ENCODE peak calls at places on chromosomes 5 and 9, in ten cellular contexts. One of them, this sample, is unnamed.

GRCh38 chr9:104240890-104241289 is 146.8 kb downstream of the SMC2 start:
- ATAC-seq in activated T-cell treated with anti-CD3 and anti-CD28 coated beads, Interleukin-2, amount 50 U/mL, for 4 hours: no peak
- ATAC-seq in right lobe of liver: no peak
- ATAC-seq in Right ventricle myocardium inferior: no peak
- ATAC-seq in gastrocnemius medialis: no peak
- ATAC-seq in mucosa of descending colon: no peak
- ATAC-seq in memory B cell: no peak
- ATAC-seq in CD8-positive, alpha-beta T cell: no peak
- ATAC-seq in left cardiac atrium: no peak
- ATAC-seq in upper lobe of left lung: no peak
- ATAC-seq in this sample: no peak

GRCh38 chr9:93319992-93320490 is 131.4 kb upstream of the FAM120A start:
- ATAC-seq in activated T-cell treated with anti-CD3 and anti-CD28 coated beads, Interleukin-2, amount 50 U/mL, for 4 hours: no peak
- ATAC-seq in mucosa of descending colon: no peak
- ATAC-seq in upper lobe of left lung: no peak
- ATAC-seq in gastrocnemius medialis: no peak
- ATAC-seq in right lobe of liver: no peak
- ATAC-seq in Right ventricle myocardium inferior: no peak
- ATAC-seq in memory B cell: no peak
- ATAC-seq in left cardiac atrium: peak; percentile 32
- ATAC-seq in CD8-positive, alpha-beta T cell: no peak
- ATAC-seq in this sample: no peak

GRCh38 chr9:123290764-123291163 is 22.4 kb upstream of the STRBP start:
- ATAC-seq in mucosa of descending colon: no peak
- ATAC-seq in left cardiac atrium: no peak
- ATAC-seq in right lobe of liver: no peak
- ATAC-seq in Right ventricle myocardium inferior: no peak
- ATAC-seq in activated T-cell treated with anti-CD3 and anti-CD28 coated beads, Interleukin-2, amount 50 U/mL, for 4 hours: no peak
- ATAC-seq in upper lobe of left lung: no peak
- ATAC-seq in CD8-positive, alpha-beta T cell: no peak
- ATAC-seq in memory B cell: no peak
- ATAC-seq in gastrocnemius medialis: no peak
- ATAC-seq in this sample: no peak

GRCh38 chr9:137429974-137430722 is 7.0 kb downstream of the NOXA1 start:
- ATAC-seq in activated T-cell treated with anti-CD3 and anti-CD28 coated beads, Interleukin-2, amount 50 U/mL, for 4 hours: no peak
- ATAC-seq in gastrocnemius medialis: no peak
- ATAC-seq in CD8-positive, alpha-beta T cell: no peak
- ATAC-seq in right lobe of liver: no peak
- ATAC-seq in Right ventricle myocardium inferior: no peak
- ATAC-seq in memory B cell: peak; percentile 72
- ATAC-seq in left cardiac atrium: no peak
- ATAC-seq in upper lobe of left lung: no peak
- ATAC-seq in mucosa of descending colon: peak; percentile 69
- ATAC-seq in this sample: no peak

GRCh38 chr9:136587944-136588662 is 42.3 kb upstream of the NOTCH1 start:
- ATAC-seq in mucosa of descending colon: peak; percentile 6
- ATAC-seq in left cardiac atrium: no peak
- ATAC-seq in activated T-cell treated with anti-CD3 and anti-CD28 coated beads, Interleukin-2, amount 50 U/mL, for 4 hours: no peak
- ATAC-seq in gastrocnemius medialis: no peak
- ATAC-seq in memory B cell: no peak
- ATAC-seq in right lobe of liver: no peak
- ATAC-seq in Right ventricle myocardium inferior: no peak
- ATAC-seq in CD8-positive, alpha-beta T cell: peak; percentile 48
- ATAC-seq in upper lobe of left lung: no peak
- ATAC-seq in this sample: no peak

GRCh38 chr5:14676320-14676719 is 11.8 kb downstream of the OTULIN start:
- ATAC-seq in left cardiac atrium: peak; percentile 23
- ATAC-seq in right lobe of liver: peak; percentile 58
- ATAC-seq in mucosa of descending colon: peak; percentile 69
- ATAC-seq in memory B cell: peak; percentile 26
- ATAC-seq in upper lobe of left lung: peak; percentile 59
- ATAC-seq in gastrocnemius medialis: no peak
- ATAC-seq in activated T-cell treated with anti-CD3 and anti-CD28 coated beads, Interleukin-2, amount 50 U/mL, for 4 hours: peak; percentile 45
- ATAC-seq in Right ventricle myocardium inferior: peak; percentile 43
- ATAC-seq in CD8-positive, alpha-beta T cell: peak; percentile 48
- ATAC-seq in this sample: peak; percentile 78

GRCh38 chr5:40204157-40204556 is 475.6 kb upstream of the PTGER4 start:
- ATAC-seq in mucosa of descending colon: no peak
- ATAC-seq in Right ventricle myocardium inferior: no peak
- ATAC-seq in activated T-cell treated with anti-CD3 and anti-CD28 coated beads, Interleukin-2, amount 50 U/mL, for 4 hours: no peak
- ATAC-seq in gastrocnemius medialis: peak; percentile 39
- ATAC-seq in memory B cell: no peak
- ATAC-seq in CD8-positive, alpha-beta T cell: no peak
- ATAC-seq in upper lobe of left lung: no peak
- ATAC-seq in right lobe of liver: peak; percentile 32
- ATAC-seq in left cardiac atrium: no peak
- ATAC-seq in this sample: no peak

GRCh38 chr5:133763744-133764143 is 151.4 kb upstream of the FSTL4 start:
- ATAC-seq in left cardiac atrium: peak; percentile 38
- ATAC-seq in CD8-positive, alpha-beta T cell: no peak
- ATAC-seq in Right ventricle myocardium inferior: no peak
- ATAC-seq in memory B cell: no peak
- ATAC-seq in activated T-cell treated with anti-CD3 and anti-CD28 coated beads, Interleukin-2, amount 50 U/mL, for 4 hours: no peak
- ATAC-seq in right lobe of liver: no peak
- ATAC-seq in upper lobe of left lung: no peak
- ATAC-seq in mucosa of descending colon: no peak
- ATAC-seq in gastrocnemius medialis: no peak
- ATAC-seq in this sample: no peak

GRCh38 chr9:95516221-95516735 is 493 bp downstream of the PTCH1 start:
- ATAC-seq in mucosa of descending colon: peak; percentile 28
- ATAC-seq in gastrocnemius medialis: peak; percentile 10
- ATAC-seq in activated T-cell treated with anti-CD3 and anti-CD28 coated beads, Interleukin-2, amount 50 U/mL, for 4 hours: peak; percentile 59
- ATAC-seq in CD8-positive, alpha-beta T cell: peak; percentile 25
- ATAC-seq in right lobe of liver: peak; percentile 40
- ATAC-seq in upper lobe of left lung: no peak
- ATAC-seq in Right ventricle myocardium inferior: peak; percentile 8
- ATAC-seq in left cardiac atrium: peak; percentile 36
- ATAC-seq in memory B cell: peak; percentile 26
- ATAC-seq in this sample: peak; percentile 47

GRCh38 chr5:74462356-74462755 is 178.2 kb downstream of the ENC1 start:
- ATAC-seq in activated T-cell treated with anti-CD3 and anti-CD28 coated beads, Interleukin-2, amount 50 U/mL, for 4 hours: no peak
- ATAC-seq in gastrocnemius medialis: no peak
- ATAC-seq in Right ventricle myocardium inferior: no peak
- ATAC-seq in mucosa of descending colon: no peak
- ATAC-seq in CD8-positive, alpha-beta T cell: no peak
- ATAC-seq in left cardiac atrium: no peak
- ATAC-seq in right lobe of liver: no peak
- ATAC-seq in memory B cell: no peak
- ATAC-seq in upper lobe of left lung: no peak
- ATAC-seq in this sample: no peak

GRCh38 chr9:95411211-95411892 is 93.8 kb upstream of the FANCC start:
- ATAC-seq in right lobe of liver: no peak
- ATAC-seq in mucosa of descending colon: no peak
- ATAC-seq in CD8-positive, alpha-beta T cell: no peak
- ATAC-seq in memory B cell: no peak
- ATAC-seq in activated T-cell treated with anti-CD3 and anti-CD28 coated beads, Interleukin-2, amount 50 U/mL, for 4 hours: no peak
- ATAC-seq in gastrocnemius medialis: no peak
- ATAC-seq in Right ventricle myocardium inferior: no peak
- ATAC-seq in upper lobe of left lung: no peak
- ATAC-seq in left cardiac atrium: no peak
- ATAC-seq in this sample: no peak

GRCh38 chr9:13728917-13729811 is 449.7 kb upstream of the MPDZ start:
- ATAC-seq in left cardiac atrium: no peak
- ATAC-seq in memory B cell: no peak
- ATAC-seq in activated T-cell treated with anti-CD3 and anti-CD28 coated beads, Interleukin-2, amount 50 U/mL, for 4 hours: no peak
- ATAC-seq in Right ventricle myocardium inferior: no peak
- ATAC-seq in gastrocnemius medialis: peak; percentile 91
- ATAC-seq in CD8-positive, alpha-beta T cell: no peak
- ATAC-seq in right lobe of liver: no peak
- ATAC-seq in mucosa of descending colon: no peak
- ATAC-seq in upper lobe of left lung: no peak
- ATAC-seq in this sample: no peak

GRCh38 chr9:129863059-129863690 is 27.9 kb downstream of the USP20 start:
- ATAC-seq in upper lobe of left lung: no peak
- ATAC-seq in mucosa of descending colon: peak; percentile 72
- ATAC-seq in Right ventricle myocardium inferior: no peak
- ATAC-seq in right lobe of liver: peak; percentile 33
- ATAC-seq in left cardiac atrium: no peak
- ATAC-seq in CD8-positive, alpha-beta T cell: peak; percentile 65
- ATAC-seq in gastrocnemius medialis: no peak
- ATAC-seq in activated T-cell treated with anti-CD3 and anti-CD28 coated beads, Interleukin-2, amount 50 U/mL, for 4 hours: peak; percentile 73
- ATAC-seq in memory B cell: no peak
- ATAC-seq in this sample: peak; percentile 80

GRCh38 chr9:89815061-89815902 is 210.5 kb downstream of the GADD45G start:
- ATAC-seq in right lobe of liver: no peak
- ATAC-seq in CD8-positive, alpha-beta T cell: no peak
- ATAC-seq in activated T-cell treated with anti-CD3 and anti-CD28 coated beads, Interleukin-2, amount 50 U/mL, for 4 hours: no peak
- ATAC-seq in gastrocnemius medialis: peak; percentile 13
- ATAC-seq in upper lobe of left lung: no peak
- ATAC-seq in mucosa of descending colon: no peak
- ATAC-seq in Right ventricle myocardium inferior: no peak
- ATAC-seq in left cardiac atrium: no peak
- ATAC-seq in memory B cell: peak; percentile 16
- ATAC-seq in this sample: no peak

GRCh38 chr5:158802941-158803341 is 296.8 kb downstream of the EBF1 start:
- ATAC-seq in left cardiac atrium: peak; percentile 64
- ATAC-seq in upper lobe of left lung: no peak
- ATAC-seq in right lobe of liver: no peak
- ATAC-seq in CD8-positive, alpha-beta T cell: no peak
- ATAC-seq in gastrocnemius medialis: peak; percentile 65
- ATAC-seq in mucosa of descending colon: no peak
- ATAC-seq in memory B cell: no peak
- ATAC-seq in Right ventricle myocardium inferior: peak; percentile 77
- ATAC-seq in activated T-cell treated with anti-CD3 and anti-CD28 coated beads, Interleukin-2, amount 50 U/mL, for 4 hours: no peak
- ATAC-seq in this sample: no peak

GRCh38 chr9:136615631-136616306 is 46.9 kb upstream of the EGFL7 start:
- ATAC-seq in right lobe of liver: no peak
- ATAC-seq in CD8-positive, alpha-beta T cell: no peak
- ATAC-seq in memory B cell: no peak
- ATAC-seq in mucosa of descending colon: peak; percentile 16
- ATAC-seq in upper lobe of left lung: no peak
- ATAC-seq in left cardiac atrium: no peak
- ATAC-seq in Right ventricle myocardium inferior: no peak
- ATAC-seq in activated T-cell treated with anti-CD3 and anti-CD28 coated beads, Interleukin-2, amount 50 U/mL, for 4 hours: no peak
- ATAC-seq in gastrocnemius medialis: no peak
- ATAC-seq in this sample: peak; percentile 47

GRCh38 chr9:75017378-75017777 is 10.7 kb downstream of the CARNMT1 start:
- ATAC-seq in upper lobe of left lung: no peak
- ATAC-seq in mucosa of descending colon: peak; percentile 62
- ATAC-seq in activated T-cell treated with anti-CD3 and anti-CD28 coated beads, Interleukin-2, amount 50 U/mL, for 4 hours: no peak
- ATAC-seq in memory B cell: no peak
- ATAC-seq in left cardiac atrium: no peak
- ATAC-seq in CD8-positive, alpha-beta T cell: no peak
- ATAC-seq in Right ventricle myocardium inferior: no peak
- ATAC-seq in gastrocnemius medialis: no peak
- ATAC-seq in right lobe of liver: no peak
- ATAC-seq in this sample: no peak

GRCh38 chr9:135502873-135503321 is 2.4 kb downstream of the MRPS2 start:
- ATAC-seq in left cardiac atrium: no peak
- ATAC-seq in CD8-positive, alpha-beta T cell: no peak
- ATAC-seq in right lobe of liver: no peak
- ATAC-seq in activated T-cell treated with anti-CD3 and anti-CD28 coated beads, Interleukin-2, amount 50 U/mL, for 4 hours: no peak
- ATAC-seq in upper lobe of left lung: no peak
- ATAC-seq in memory B cell: no peak
- ATAC-seq in Right ventricle myocardium inferior: no peak
- ATAC-seq in gastrocnemius medialis: no peak
- ATAC-seq in mucosa of descending colon: no peak
- ATAC-seq in this sample: no peak

GRCh38 chr9:136784997-136785361 is 6.2 kb upstream of the TMEM141 start:
- ATAC-seq in upper lobe of left lung: no peak
- ATAC-seq in right lobe of liver: no peak
- ATAC-seq in memory B cell: peak; percentile 55
- ATAC-seq in activated T-cell treated with anti-CD3 and anti-CD28 coated beads, Interleukin-2, amount 50 U/mL, for 4 hours: peak; percentile 65
- ATAC-seq in gastrocnemius medialis: no peak
- ATAC-seq in left cardiac atrium: no peak
- ATAC-seq in CD8-positive, alpha-beta T cell: no peak
- ATAC-seq in mucosa of descending colon: peak; percentile 58
- ATAC-seq in Right ventricle myocardium inferior: no peak
- ATAC-seq in this sample: peak; percentile 74

GRCh38 chr9:112355305-112355953 is 22.0 kb upstream of the PTBP3 start:
- ATAC-seq in right lobe of liver: peak; percentile 47
- ATAC-seq in upper lobe of left lung: no peak
- ATAC-seq in Right ventricle myocardium inferior: no peak
- ATAC-seq in activated T-cell treated with anti-CD3 and anti-CD28 coated beads, Interleukin-2, amount 50 U/mL, for 4 hours: peak; percentile 43
- ATAC-seq in memory B cell: no peak
- ATAC-seq in CD8-positive, alpha-beta T cell: peak; percentile 42
- ATAC-seq in gastrocnemius medialis: no peak
- ATAC-seq in mucosa of descending colon: no peak
- ATAC-seq in left cardiac atrium: peak; percentile 38
- ATAC-seq in this sample: peak; percentile 67

GRCh38 chr9:95107001-95107749 is 210.3 kb downstream of the FANCC start:
- ATAC-seq in mucosa of descending colon: no peak
- ATAC-seq in gastrocnemius medialis: no peak
- ATAC-seq in CD8-positive, alpha-beta T cell: no peak
- ATAC-seq in right lobe of liver: no peak
- ATAC-seq in left cardiac atrium: no peak
- ATAC-seq in Right ventricle myocardium inferior: no peak
- ATAC-seq in activated T-cell treated with anti-CD3 and anti-CD28 coated beads, Interleukin-2, amount 50 U/mL, for 4 hours: no peak
- ATAC-seq in upper lobe of left lung: no peak
- ATAC-seq in memory B cell: no peak
- ATAC-seq in this sample: no peak

GRCh38 chr5:123180178-123180577 is 91.1 kb downstream of the PRDM6 start:
- ATAC-seq in Right ventricle myocardium inferior: peak; percentile 83
- ATAC-seq in right lobe of liver: peak; percentile 86
- ATAC-seq in memory B cell: no peak
- ATAC-seq in activated T-cell treated with anti-CD3 and anti-CD28 coated beads, Interleukin-2, amount 50 U/mL, for 4 hours: no peak
- ATAC-seq in gastrocnemius medialis: no peak
- ATAC-seq in CD8-positive, alpha-beta T cell: no peak
- ATAC-seq in upper lobe of left lung: no peak
- ATAC-seq in left cardiac atrium: peak; percentile 90
- ATAC-seq in mucosa of descending colon: peak; percentile 31
- ATAC-seq in this sample: no peak

GRCh38 chr5:34552129-34552528 is 104.0 kb upstream of the RAI14 start:
- ATAC-seq in gastrocnemius medialis: no peak
- ATAC-seq in right lobe of liver: no peak
- ATAC-seq in activated T-cell treated with anti-CD3 and anti-CD28 coated beads, Interleukin-2, amount 50 U/mL, for 4 hours: no peak
- ATAC-seq in upper lobe of left lung: no peak
- ATAC-seq in mucosa of descending colon: no peak
- ATAC-seq in left cardiac atrium: peak; percentile 86
- ATAC-seq in Right ventricle myocardium inferior: peak; percentile 78
- ATAC-seq in memory B cell: no peak
- ATAC-seq in CD8-positive, alpha-beta T cell: no peak
- ATAC-seq in this sample: no peak

This sample was measured in activated T-helper 17 cell treated with anti-CD3 and anti-CD28 coated beads, Interleukin-2, amount 50 U/mL, for 72 hours.